ENCODE peak calls at places on chromosomes 11 and 22, in four cellular contexts. H is NCI-H1105, A is left ventricle myocardium inferior, B is aorta. I is an unnamed sample.

GRCh38 chr11:35245786-35246185 is 106.8 kb downstream of the CD44 start:
- DNase-seq in H (no peak), A (no peak), B (no peak), I (no peak)

GRCh38 chr11:45648931-45649330 is 16.5 kb downstream of the CHST1 start:
- DNase-seq in H (no peak), A (no peak), B (no peak), I (no peak)

GRCh38 chr11:69804769-69805508 is 14.3 kb downstream of the FGF3 start:
- DNase-seq in H (no peak), A (peak), B (no peak), I (no peak)

GRCh38 chr11:128323381-128323780 is 264.0 kb downstream of the ETS1 start:
- DNase-seq in H (no peak), A (no peak), B (no peak), I (peak)

GRCh38 chr11:64340671-64341335 is 799 bp downstream of the CCDC88B start:
- DNase-seq in H (no peak), A (no peak), B (peak), I (no peak)

GRCh38 chr11:114263510-114264170 is 32.6 kb upstream of the NNMT start:
- DNase-seq in H (no peak), A (no peak), B (no peak), I (no peak)

GRCh38 chr22:37999640-38000272 is 15.4 kb upstream of the SOX10 start:
- DNase-seq in H (no peak), A (no peak), B (no peak), I (no peak)

GRCh38 chr11:22666700-22667439 is 459 bp downstream of the GAS2 start:
- DNase-seq in H (peak), A (peak), B (peak), I (peak)

GRCh38 chr11:73521621-73522020 is 76.3 kb downstream of the FAM168A start:
- DNase-seq in H (no peak), A (no peak), B (no peak), I (no peak)

GRCh38 chr11:65321076-65321475 is 6.4 kb downstream of the CDC42EP2 start:
- DNase-seq in H (no peak), A (no peak), B (no peak), I (no peak)

GRCh38 chr11:65615950-65616574 is 486 bp downstream of the PCNX3 start:
- DNase-seq in H (no peak), A (peak), B (no peak), I (peak)

GRCh38 chr11:8223513-8223899 is 40.2 kb downstream of the LMO1 start:
- DNase-seq in H (no peak), A (no peak), B (no peak), I (no peak)

GRCh38 chr22:46042786-46043185 is 65.8 kb upstream of the WNT7B start:
- DNase-seq in H (no peak), A (peak), B (no peak), I (no peak)

I was measured in AG08396.